ENCODE peak calls at places on chromosome 4, in nine cellular contexts. I is H9, P is brain microvascular endothelial cell, S is PC-9, T is GM12865, X is stomach, A is gastrocnemius medialis, W is K562, N is astrocyte of the spinal cord. C is an unnamed sample.

GRCh38 chr4:78779280-78779679 is 3.1 kb downstream of the BMP2K start:
- DNase-seq in W (no peak), S (no peak), N (no peak), A (no peak), P (no peak), X (no peak), I (no peak), T (peak), C (peak)

GRCh38 chr4:107654694-107655093 is 65.3 kb downstream of the PAPSS1 start:
- DNase-seq in I (no peak), W (no peak), A (no peak), X (no peak), P (no peak), T (no peak), S (no peak), N (peak), C (no peak)

GRCh38 chr4:108030332-108030731 is 40.6 kb downstream of the HADH start:
- DNase-seq in W (peak), N (peak), P (peak), X (no peak), A (no peak), S (no peak), I (peak), T (peak), C (peak)

GRCh38 chr4:72991889-72992288 is 77.6 kb downstream of the COX18 start:
- DNase-seq in S (no peak), I (no peak), X (no peak), A (no peak), P (no peak), W (no peak), T (no peak), N (no peak), C (no peak)

GRCh38 chr4:55840956-55841355 is 12.5 kb upstream of the EXOC1 start:
- DNase-seq in S (no peak), I (no peak), W (no peak), P (no peak), A (no peak), X (no peak), T (no peak), N (no peak), C (no peak)

GRCh38 chr4:149498246-149498645 is 317.4 kb downstream of the IQCM start:
- DNase-seq in S (no peak), P (no peak), W (no peak), N (no peak), A (no peak), I (no peak), X (no peak), T (no peak), C (no peak)

GRCh38 chr4:78558421-78558820 is 6.9 kb downstream of the ANXA3 start:
- DNase-seq in T (no peak), P (no peak), N (no peak), W (no peak), I (no peak), S (no peak), X (no peak), A (no peak), C (no peak)

GRCh38 chr4:173910911-173911310 is 372.6 kb downstream of the FBXO8 start:
- DNase-seq in P (no peak), T (no peak), S (no peak), A (no peak), W (no peak), X (no peak), I (no peak), N (no peak), C (no peak)

GRCh38 chr4:41452484-41453225 is 85.3 kb upstream of the LIMCH1 start:
- DNase-seq in X (no peak), A (no peak), I (no peak), W (no peak), N (no peak), P (no peak), T (no peak), S (no peak), C (no peak)

GRCh38 chr4:144355809-144356757 is 215.6 kb upstream of the GYPA start:
- DNase-seq in N (peak), X (no peak), A (no peak), T (peak), I (peak), S (peak), P (peak), W (peak), C (peak)

GRCh38 chr4:1116837-1117236 is 3.5 kb upstream of the RNF212 start:
- DNase-seq in X (no peak), I (no peak), A (no peak), P (no peak), S (no peak), T (no peak), N (peak), W (no peak), C (no peak)

GRCh38 chr4:159016527-159017137 is 86.2 kb upstream of the RAPGEF2 start:
- DNase-seq in I (peak), T (peak), N (peak), P (no peak), W (peak), S (no peak), X (no peak), A (no peak), C (no peak)

GRCh38 chr4:84971319-84971932 is 4.9 kb upstream of the WDFY3 start:
- DNase-seq in X (no peak), T (peak), I (no peak), W (peak), A (no peak), N (peak), S (peak), P (no peak), C (peak)

GRCh38 chr4:161841759-161842158 is 322.0 kb downstream of the FSTL5 start:
- DNase-seq in W (no peak), X (no peak), T (no peak), P (no peak), S (no peak), N (no peak), A (no peak), I (no peak), C (no peak)

GRCh38 chr4:47814896-47815295 is 23.0 kb downstream of the CORIN start:
- DNase-seq in N (peak), X (no peak), P (peak), I (no peak), T (no peak), W (no peak), S (no peak), A (no peak), C (no peak)

GRCh38 chr4:119946359-119946758 is 120.3 kb downstream of the MAD2L1 start:
- DNase-seq in S (no peak), X (no peak), T (no peak), N (no peak), P (no peak), W (no peak), A (no peak), I (no peak), C (peak)

GRCh38 chr4:90318208-90318607 is 191.0 kb downstream of the CCSER1 start:
- DNase-seq in S (no peak), W (no peak), P (peak), N (peak), T (no peak), I (no peak), A (no peak), X (no peak), C (peak)

GRCh38 chr4:16627999-16628398 is 270.4 kb downstream of the LDB2 start:
- DNase-seq in S (no peak), I (no peak), X (no peak), P (peak), A (no peak), W (no peak), T (no peak), N (peak), C (peak)

GRCh38 chr4:160175064-160175643 is 1072.3 kb downstream of the RAPGEF2 start:
- DNase-seq in S (no peak), N (no peak), A (no peak), X (no peak), I (no peak), W (no peak), P (peak), T (no peak), C (peak)

GRCh38 chr4:52846502-52846901 is 15.6 kb upstream of the RASL11B start:
- DNase-seq in T (no peak), S (no peak), W (no peak), A (no peak), X (peak), N (no peak), P (no peak), I (no peak), C (no peak)

GRCh38 chr4:177108708-177109107 is 201.0 kb upstream of the NEIL3 start:
- DNase-seq in I (no peak), A (no peak), N (no peak), P (peak), X (no peak), T (no peak), S (no peak), W (no peak), C (peak)
- TF ChIP-seq CTCF in I (peak), A (no peak), N (peak), P (peak), X (no peak), T (peak), S (peak), W (no peak), C (no peak)

GRCh38 chr4:123397276-123398150 is 918 bp downstream of the SPRY1 start:
- DNase-seq in X (peak), P (peak), T (peak), I (peak), S (peak), W (no peak), A (peak), N (no peak), C (peak)

GRCh38 chr4:123396294-123397275 is at the start of gene SPRY1:
- DNase-seq in A (peak), W (peak), N (peak), X (peak), P (peak), S (peak), T (peak), I (peak), C (peak)

GRCh38 chr4:123398803-123399637 is 2.4 kb downstream of the SPRY1 start:
- DNase-seq in A (peak), N (peak), X (peak), P (peak), T (peak), W (no peak), S (peak), I (peak), C (peak)

GRCh38 chr4:123399638-123400358 is 3.2 kb downstream of the SPRY1 start:
- DNase-seq in I (no peak), N (peak), P (peak), X (no peak), W (no peak), S (no peak), A (no peak), T (peak), C (peak)

DNA sequence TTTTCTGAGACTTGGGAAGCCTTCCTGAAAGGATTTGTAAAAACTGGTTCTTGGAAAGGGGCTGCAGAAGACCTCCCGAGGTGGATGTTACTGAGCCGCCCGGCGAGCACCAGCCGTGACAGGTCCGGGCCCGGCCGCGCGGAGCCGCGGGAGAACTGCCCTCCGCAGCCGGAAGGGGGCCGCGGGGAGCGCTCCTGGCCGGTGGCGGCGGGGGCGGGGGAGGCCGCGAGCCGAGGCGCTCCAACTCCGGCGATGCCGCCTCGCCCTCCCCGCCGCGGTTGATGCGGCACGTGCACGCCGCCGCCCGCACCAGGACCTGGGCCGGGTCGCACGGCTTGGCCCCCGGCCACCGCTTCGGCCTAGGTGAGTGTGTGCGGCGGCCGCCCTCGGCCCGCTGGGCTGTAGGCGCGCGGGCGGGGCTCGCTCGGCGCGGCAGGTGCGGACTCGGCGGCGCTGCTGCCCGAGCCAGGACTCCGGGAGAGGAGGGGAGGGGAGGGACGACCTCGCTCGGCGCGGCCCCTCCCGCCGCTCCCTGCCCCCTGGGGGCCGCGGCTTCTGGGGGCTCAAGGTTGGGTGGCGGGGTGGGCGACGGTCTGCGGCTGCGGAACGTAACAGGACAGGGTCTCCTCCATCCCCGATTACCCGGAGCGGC is 1.7 kb downstream of the SPRY1 start:
- DNase-seq in I (peak), P (peak), X (peak), S (peak), T (peak), A (peak), W (peak), N (peak), C (peak)
- TF ChIP-seq CTCF in I (peak), P (peak), X (peak), S (peak), T (peak), A (peak), W (no peak), N (peak), C (peak)

GRCh38 chr4:112321768-112322684 is 24.9 kb downstream of the ALPK1 start:
- DNase-seq in X (peak), W (peak), N (peak), P (peak), A (peak), S (no peak), I (peak), T (peak), C (peak)
- TF ChIP-seq CTCF in X (peak), W (peak), N (peak), P (peak), A (peak), S (peak), I (peak), T (peak), C (peak)

GRCh38 chr4:163161536-163162205 is 5.0 kb downstream of the NAF1 start:
- DNase-seq in I (no peak), W (no peak), S (no peak), T (no peak), A (no peak), P (peak), X (no peak), N (peak), C (peak)

DNA sequence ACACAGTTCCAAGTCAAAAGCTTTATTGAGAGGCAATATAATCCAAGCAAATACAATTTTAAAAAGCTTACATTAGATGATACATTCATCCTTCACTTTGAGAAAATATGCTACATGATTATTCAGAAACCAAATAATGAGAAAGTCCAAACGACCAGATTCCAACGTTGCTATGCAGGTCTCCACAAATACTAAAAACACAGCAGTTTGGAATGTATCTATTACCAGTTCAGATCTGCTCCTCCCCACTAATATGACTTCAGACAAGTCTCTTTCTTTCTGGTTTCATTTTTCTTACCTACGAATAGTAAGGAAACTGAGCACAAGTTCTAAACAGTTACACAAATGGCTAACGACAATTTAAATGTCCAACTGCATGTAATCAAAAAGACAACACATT is 9.5 kb downstream of the NAF1 start:
- DNase-seq in P (peak), A (no peak), I (no peak), N (peak), S (no peak), T (no peak), W (no peak), X (no peak), C (no peak)
- TF ChIP-seq CTCF in P (no peak), A (no peak), I (no peak), N (no peak), S (no peak), T (no peak), W (no peak), X (no peak), C (no peak)

C was measured in MCF 10A.